ENCODE peak calls at places on chromosomes 6 and 20, in four cellular contexts. J is SK-N-SH, A is neural progenitor cell, M is neuronal stem cell. G is an unnamed sample.

GRCh38 chr6:14706378-14706929 is 539.4 kb upstream of the JARID2 start:
- DNase-seq in J (no peak), A (no peak), M (no peak), G (no peak)

GRCh38 chr6:70310063-70310694 is 7.3 kb upstream of the COL9A1 start:
- DNase-seq in J (peak), A (peak), M (peak), G (peak)

GRCh38 chr20:8082999-8083398 is 49.1 kb upstream of the PLCB1 start:
- DNase-seq in J (no peak), A (no peak), M (no peak), G (no peak)

GRCh38 chr6:34055223-34055933 is 90.5 kb downstream of the GRM4 start:
- DNase-seq in J (peak), A (peak), M (peak), G (peak)

GRCh38 chr6:109299695-109300564 is 82.3 kb downstream of the CD164 start:
- DNase-seq in J (no peak), A (no peak), M (no peak), G (no peak)

GRCh38 chr6:225121-225721 is 67.1 kb upstream of the DUSP22 start:
- DNase-seq in J (no peak), A (no peak), M (no peak), G (no peak)

GRCh38 chr20:17909745-17910345 is 58.7 kb downstream of the SNX5 start:
- DNase-seq in J (no peak), A (no peak), M (no peak), G (no peak)

GRCh38 chr20:9609892-9610502 is 95.6 kb downstream of the LAMP5 start:
- DNase-seq in J (peak), A (peak), M (peak), G (peak)

GRCh38 chr6:82963527-82963926 is 102.1 kb downstream of the UBE3D start:
- DNase-seq in J (no peak), A (no peak), M (no peak), G (no peak)

GRCh38 chr20:42432931-42433330 is 756.8 kb downstream of the PTPRT start:
- DNase-seq in J (no peak), A (no peak), M (no peak), G (no peak)

GRCh38 chr6:150764638-150765456 is 100.7 kb upstream of the MTHFD1L start:
- DNase-seq in J (no peak), A (no peak), M (no peak), G (peak)

GRCh38 chr20:48186447-48186846 is 401.2 kb upstream of the SULF2 start:
- DNase-seq in J (no peak), A (no peak), M (no peak), G (no peak)

GRCh38 chr6:104414723-104415122 is 445.0 kb downstream of the HACE1 start:
- DNase-seq in J (no peak), A (no peak), M (no peak), G (no peak)

GRCh38 chr6:132400641-132401119 is 595 bp downstream of the MOXD1 start:
- DNase-seq in J (no peak), A (peak), M (peak), G (no peak)

GRCh38 chr6:127192911-127193503 is 73.7 kb upstream of the RNF146 start:
- DNase-seq in J (no peak), A (no peak), M (no peak), G (no peak)

GRCh38 chr6:54009052-54009654 is 102.1 kb upstream of the MLIP start:
- DNase-seq in J (no peak), A (no peak), M (no peak), G (no peak)

GRCh38 chr20:39107741-39108140 is 145.6 kb downstream of the DHX35 start:
- DNase-seq in J (no peak), A (no peak), M (no peak), G (no peak)

GRCh38 chr20:1817577-1818211 is 77.5 kb upstream of the SIRPA start:
- DNase-seq in J (no peak), A (no peak), M (no peak), G (no peak)

GRCh38 chr6:107690864-107691661 is 133.1 kb downstream of the SCML4 start:
- DNase-seq in J (no peak), A (no peak), M (no peak), G (no peak)

GRCh38 chr6:133956413-133957049 is 3.5 kb downstream of the TBPL1 start:
- DNase-seq in J (no peak), A (no peak), M (no peak), G (no peak)

GRCh38 chr6:85191656-85192055 is 258.2 kb upstream of the NT5E start:
- DNase-seq in J (no peak), A (no peak), M (no peak), G (no peak)

GRCh38 chr20:58576590-58576944 is 61.4 kb upstream of the APCDD1L start:
- DNase-seq in J (no peak), A (no peak), M (no peak), G (no peak)

GRCh38 chr6:21666200-21666671 is 72.7 kb downstream of the SOX4 start:
- DNase-seq in J (peak), A (peak), M (peak), G (no peak)

GRCh38 chr20:32871622-32872160 is 13.0 kb downstream of the EFCAB8 start:
- DNase-seq in J (no peak), A (no peak), M (no peak), G (no peak)

GRCh38 chr6:5923840-5924239 is 82.9 kb downstream of the NRN1 start:
- DNase-seq in J (no peak), A (no peak), M (no peak), G (no peak)
- H3K9ac ChIP-seq in J (no peak), A (no peak), M (no peak), G (no peak)

GRCh38 chr6:157145656-157146285 is 177.5 kb downstream of the TMEM242 start:
- DNase-seq in J (no peak), A (no peak), M (no peak), G (no peak)
- H3K27ac ChIP-seq in J (no peak), A (peak), M (peak), G (no peak)

GRCh38 chr6:7108196-7108963 is 619 bp downstream of the RREB1 start:
- DNase-seq in J (peak), A (peak), M (peak), G (peak)

GRCh38 chr6:7107578-7108195 is at the start of gene RREB1:
- DNase-seq in J (peak), A (peak), M (peak), G (peak)

GRCh38 chr6:7104752-7105151 is 3.0 kb upstream of the RREB1 start:
- DNase-seq in J (no peak), A (no peak), M (no peak), G (no peak)

GRCh38 chr6:7106752-7107577 is 796 bp upstream of the RREB1 start:
- DNase-seq in J (no peak), A (peak), M (no peak), G (no peak)

DNA sequence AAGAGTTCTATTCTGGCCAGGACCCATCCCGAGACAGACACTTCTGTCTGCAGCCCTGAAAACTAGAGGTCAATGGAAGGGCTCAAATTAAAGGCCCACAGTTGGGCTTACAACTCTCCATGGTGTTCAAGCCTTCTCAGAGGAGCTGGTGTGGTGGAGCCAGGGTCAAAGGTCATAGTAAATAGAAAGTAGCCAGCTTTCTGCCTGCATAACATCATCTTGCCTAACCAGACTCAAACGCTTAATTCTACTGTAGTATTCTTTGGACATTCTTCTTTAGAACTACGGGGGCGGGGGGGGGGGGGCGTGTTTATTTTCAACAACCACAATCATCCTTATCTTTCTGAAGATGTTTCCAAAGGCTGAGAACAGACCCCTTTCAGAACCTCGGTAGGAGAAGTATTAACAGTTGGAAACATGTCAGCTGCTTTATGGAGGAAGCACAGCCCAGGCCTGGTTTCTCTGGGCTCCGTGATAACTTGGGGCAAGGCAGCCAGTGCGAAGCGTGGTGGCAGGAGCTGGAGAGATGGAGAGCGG is 1.5 kb upstream of the RREB1 start:
- DNase-seq in J (no peak), A (peak), M (no peak), G (no peak)
- H3K4me3 ChIP-seq in J (no peak), A (peak), M (peak), G (no peak)

DNA sequence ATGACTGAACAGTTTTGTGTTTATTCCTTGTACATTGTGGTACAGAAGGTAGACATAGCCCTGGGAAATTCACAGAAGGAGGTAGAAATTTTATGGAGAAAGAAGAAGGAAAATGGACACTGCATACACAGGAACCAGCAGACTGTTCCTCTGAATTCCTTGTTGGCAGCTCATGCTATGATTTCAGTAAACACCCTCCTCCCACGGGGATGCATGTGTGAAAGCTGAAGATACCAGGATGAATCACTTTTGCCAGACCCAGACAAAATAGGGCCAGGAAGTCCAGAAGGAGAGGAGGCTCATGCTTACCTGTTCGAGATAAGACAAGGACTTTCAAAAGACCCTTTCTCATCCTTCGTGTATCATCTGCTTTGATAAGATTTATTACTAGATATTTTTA is 110.3 kb upstream of the GGTLC1 start:
- DNase-seq in J (no peak), A (no peak), M (no peak), G (no peak)
- H3K9ac ChIP-seq in J (no peak), A (no peak), M (no peak), G (no peak)

GRCh38 chr20:25544316-25544715 is 41.0 kb downstream of the NINL start:
- DNase-seq in J (no peak), A (no peak), M (no peak), G (peak)
- H3K27ac ChIP-seq in J (peak), A (no peak), M (no peak), G (no peak)

GRCh38 chr6:2940851-2941250 is 30.5 kb downstream of the SERPINB6 start:
- DNase-seq in J (no peak), A (no peak), M (no peak), G (no peak)
- H3K4me3 ChIP-seq in J (no peak), A (no peak), M (no peak), G (no peak)

GRCh38 chr6:80467408-80467807 is 360.9 kb downstream of the BCKDHB start:
- DNase-seq in J (no peak), A (no peak), M (no peak), G (no peak)
- H3K9ac ChIP-seq in J (no peak), A (no peak), M (no peak), G (no peak)

DNA sequence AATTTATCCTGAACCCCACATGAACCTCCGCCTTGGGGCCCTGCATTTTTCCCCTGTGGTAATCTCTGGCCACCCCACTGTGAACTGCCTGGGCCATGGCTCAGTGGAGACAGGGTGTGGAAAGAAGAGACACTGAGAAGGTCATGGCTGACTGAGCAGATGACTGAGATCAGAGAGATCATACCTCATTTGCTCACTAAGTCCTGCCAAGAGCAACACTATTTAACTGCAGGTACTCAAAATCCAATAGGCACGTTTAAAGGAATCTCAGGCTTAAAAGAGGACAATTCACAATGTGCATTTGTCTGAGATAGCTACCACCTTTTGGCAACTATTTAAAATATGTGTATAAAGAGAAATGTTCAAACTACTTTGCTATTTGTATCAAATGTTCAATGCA is 305.0 kb downstream of the GMDS start:
- DNase-seq in J (no peak), A (no peak), M (no peak), G (no peak)
- H3K27ac ChIP-seq in J (no peak), A (no peak), M (no peak), G (no peak)